ENCODE peak calls at places on chromosomes 5 and 9, in six cellular contexts. O, L, G, W, A and P are unnamed samples.
A peak's percentile ranks its signal among the peaks of the same experiment; 100 is the strongest.

GRCh38 chr9:14870086-14870485 is 40.1 kb downstream of the FREM1 start:
- DNase-seq in L (no peak), W (no peak), O (no peak), A (no peak), G (no peak), P (no peak)

GRCh38 chr9:88534456-88535225 is at the start of gene NXNL2:
- DNase-seq in O (peak; percentile 86), A (peak; percentile 96), L (peak; percentile 76), G (peak; percentile 93), W (peak; percentile 82), P (peak; percentile 91)

GRCh38 chr5:400282-401215 is 42.4 kb upstream of the EXOC3 start:
- DNase-seq in G (no peak), A (peak; percentile 19), W (peak; percentile 82), O (no peak), L (no peak), P (peak; percentile 75)

GRCh38 chr5:151924564-151925395 is at the start of gene GLRA1:
- DNase-seq in G (peak; percentile 74), W (peak; percentile 31), A (peak; percentile 92), L (peak; percentile 83), O (peak; percentile 79), P (peak; percentile 38)

GRCh38 chr5:102388235-102388634 is 92.2 kb upstream of the SLCO4C1 start:
- DNase-seq in A (no peak), O (peak; percentile 56), W (no peak), L (no peak), G (no peak), P (no peak)

GRCh38 chr5:112276996-112277395 is 142.1 kb downstream of the EPB41L4A start:
- DNase-seq in W (no peak), G (peak; percentile 35), A (no peak), O (no peak), L (no peak), P (no peak)

GRCh38 chr9:133519693-133520092 is 5.1 kb downstream of the MYMK start:
- DNase-seq in G (no peak), W (peak; percentile 12), O (no peak), A (no peak), L (no peak), P (no peak)

GRCh38 chr5:96807099-96807654 is 568 bp downstream of the ERAP1 start:
- DNase-seq in W (peak; percentile 53), A (peak; percentile 73), L (peak; percentile 42), G (peak; percentile 62), O (peak; percentile 60), P (peak; percentile 73)

GRCh38 chr9:33623658-33624586 is 99.9 kb downstream of the ANKRD18B start:
- DNase-seq in O (peak; percentile 87), L (peak; percentile 76), A (peak; percentile 84), W (peak; percentile 67), G (peak; percentile 86), P (peak; percentile 74)

GRCh38 chr5:105817906-105818305 is 1852.8 kb downstream of the EFNA5 start:
- DNase-seq in G (no peak), W (no peak), L (no peak), A (no peak), O (no peak), P (peak; percentile 22)

GRCh38 chr9:78533500-78533899 is 236.6 kb downstream of the PSAT1 start:
- DNase-seq in A (no peak), O (no peak), W (peak; percentile 12), G (no peak), L (no peak), P (no peak)

GRCh38 chr5:94241288-94241651 is 377.1 kb downstream of the KIAA0825 start:
- DNase-seq in L (no peak), A (no peak), G (no peak), O (no peak), W (peak; percentile 38), P (no peak)

GRCh38 chr9:116605904-116606341 is 81.2 kb upstream of the TRIM32 start:
- DNase-seq in W (no peak), G (no peak), A (no peak), O (no peak), L (no peak), P (no peak)

GRCh38 chr9:83754383-83754977 is 46.7 kb upstream of the UBQLN1 start:
- DNase-seq in L (no peak), A (no peak), G (no peak), O (no peak), W (no peak), P (no peak)

GRCh38 chr5:75048457-75048953 is 3.9 kb downstream of the GCNT4 start:
- DNase-seq in O (no peak), G (no peak), W (peak; percentile 37), L (no peak), A (no peak), P (peak; percentile 86)

DNA sequence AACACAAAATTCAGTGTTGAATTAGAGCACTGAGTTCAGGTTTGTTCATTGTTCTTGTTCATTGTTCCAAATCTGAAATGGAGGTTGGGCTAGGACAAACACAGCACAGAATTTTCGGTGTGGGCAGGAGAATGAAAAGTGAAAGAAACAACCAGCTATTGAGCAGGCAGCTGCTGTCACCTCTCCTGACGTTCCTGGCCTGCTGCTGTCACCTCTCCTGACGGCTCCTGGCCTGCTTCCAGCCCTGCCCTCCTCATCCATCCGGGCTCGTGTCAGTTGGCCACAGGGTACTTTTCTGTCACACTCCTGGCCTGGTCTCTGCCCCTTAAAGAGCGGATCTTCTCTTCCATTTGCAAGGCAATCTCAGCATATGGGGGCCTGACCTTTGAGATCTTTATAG is 45.2 kb upstream of the CKMT2 start:
- DNase-seq in W (no peak), L (no peak), A (no peak), O (no peak), G (no peak), P (no peak)
- H4K8ac ChIP-seq in W (no peak overlapping the region), L (no peak overlapping the region), A (no peak overlapping the region), O (no peak overlapping the region), G (no peak overlapping the region), P (no peak overlapping the region)

DNA sequence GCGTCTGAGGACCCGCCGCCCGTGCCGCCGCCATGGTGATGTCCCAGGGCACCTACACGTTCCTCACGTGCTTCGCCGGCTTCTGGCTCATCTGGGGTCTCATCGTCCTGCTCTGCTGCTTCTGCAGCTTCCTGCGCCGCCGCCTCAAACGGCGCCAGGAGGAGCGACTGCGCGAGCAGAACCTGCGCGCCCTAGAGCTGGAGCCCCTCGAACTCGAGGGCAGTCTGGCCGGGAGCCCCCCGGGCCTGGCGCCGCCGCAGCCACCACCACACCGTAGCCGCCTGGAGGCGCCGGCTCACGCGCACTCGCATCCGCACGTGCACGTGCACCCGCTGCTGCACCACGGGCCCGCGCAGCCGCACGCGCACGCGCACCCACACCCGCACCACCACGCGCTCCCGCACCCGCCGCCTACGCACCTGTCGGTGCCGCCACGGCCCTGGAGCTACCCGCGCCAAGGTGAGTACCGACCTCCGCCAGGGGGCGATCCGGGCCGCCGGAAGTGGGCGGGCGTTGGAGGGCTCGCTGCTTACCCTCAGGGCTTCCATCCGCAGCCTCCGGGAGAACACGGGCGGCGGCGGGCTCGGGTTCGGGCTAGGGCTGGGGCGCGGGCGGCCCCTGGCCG is 8.5 kb downstream of the PRR7 start:
- DNase-seq in G (peak; percentile 93), L (peak; percentile 87), O (peak; percentile 90), A (peak; percentile 98), W (peak; percentile 57), P (peak; percentile 70)
- H4K8ac ChIP-seq in G (no peak overlapping the region), L (peak overlapping the region; percentile 78), O (no peak overlapping the region), A (peak overlapping the region; percentile 90), W (no peak overlapping the region), P (peak overlapping the region; percentile 35)

GRCh38 chr5:133870661-133871060 is 97.8 kb downstream of the C5orf15 start:
- DNase-seq in O (peak; percentile 41), L (no peak), A (no peak), W (peak; percentile 58), G (no peak), P (peak; percentile 31)
- H4K8ac ChIP-seq in O (no peak overlapping the region), L (no peak overlapping the region), A (no peak overlapping the region), W (no peak overlapping the region), G (no peak overlapping the region), P (no peak overlapping the region)

GRCh38 chr9:129203556-129203909 is 25.5 kb upstream of the IER5L start:
- DNase-seq in L (no peak), O (no peak), G (no peak), A (no peak), W (no peak), P (no peak)
- H4K8ac ChIP-seq in L (no peak overlapping the region), O (no peak overlapping the region), G (no peak overlapping the region), A (peak overlapping the region; percentile 63), W (peak overlapping the region; percentile 95), P (peak overlapping the region; percentile 95)

GRCh38 chr5:10564838-10565784 is 1.2 kb downstream of the ANKRD33B start:
- DNase-seq in L (no peak), A (peak; percentile 69), O (peak; percentile 34), G (no peak), W (no peak), P (peak; percentile 32)

GRCh38 chr5:10562202-10563131 is 1.4 kb upstream of the ANKRD33B start:
- DNase-seq in L (no peak), W (peak; percentile 33), O (no peak), A (peak; percentile 72), G (no peak), P (peak; percentile 33)

GRCh38 chr5:10565785-10566506 is 2.1 kb downstream of the ANKRD33B start:
- DNase-seq in W (no peak), G (no peak), O (no peak), L (no peak), A (no peak), P (no peak)

GRCh38 chr5:10563940-10564837 is at the start of gene ANKRD33B:
- DNase-seq in O (peak; percentile 80), L (peak; percentile 77), G (peak; percentile 83), A (no peak), W (peak; percentile 63), P (peak; percentile 71)

DNA sequence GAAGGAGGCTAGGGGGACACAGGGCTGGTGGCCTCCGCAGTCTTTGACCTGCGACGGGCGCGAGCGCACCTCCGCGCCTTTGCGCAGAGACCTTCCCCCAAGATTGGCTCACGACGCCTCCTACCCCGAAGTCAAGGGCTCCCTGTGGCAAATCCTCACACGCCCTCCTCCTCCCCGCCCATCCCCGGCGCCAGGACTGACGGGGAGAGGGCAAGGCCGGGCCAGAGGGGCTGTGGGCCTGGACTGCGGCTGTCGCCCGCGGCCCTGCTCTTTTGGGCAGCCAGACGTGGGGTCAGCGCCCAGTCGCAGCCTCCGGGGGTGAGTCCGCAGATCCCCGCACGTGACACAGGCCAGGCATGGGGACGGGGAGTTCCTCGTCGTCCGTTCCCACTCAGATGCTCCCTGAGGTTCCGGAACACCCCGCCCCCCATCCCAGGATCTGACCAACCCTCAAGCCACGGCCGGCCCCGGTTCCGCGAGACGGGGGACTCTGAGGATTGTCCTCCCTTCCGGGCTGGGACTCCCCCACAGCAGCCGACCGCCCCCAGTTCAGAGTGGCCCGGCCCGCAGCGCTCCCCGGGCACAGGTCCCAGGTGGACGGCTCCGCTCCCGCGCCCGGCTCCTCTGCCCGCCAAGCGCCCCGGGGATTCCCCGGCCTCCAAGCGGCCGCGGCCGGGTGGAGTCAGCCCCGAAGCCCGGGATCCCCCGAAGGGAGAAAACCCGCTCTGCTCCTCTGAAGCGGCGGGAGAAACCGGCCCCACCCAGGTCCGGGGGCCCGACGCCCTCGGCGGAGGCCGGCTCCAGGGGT is 534 bp upstream of the ANKRD33B start:
- DNase-seq in O (peak; percentile 81), G (peak; percentile 72), W (peak; percentile 45), A (peak; percentile 84), L (peak; percentile 42), P (peak; percentile 64)
- H4K8ac ChIP-seq in O (no peak overlapping the region), G (no peak overlapping the region), W (peak overlapping the region; percentile 65), A (peak overlapping the region; percentile 45), L (no peak overlapping the region), P (peak overlapping the region; percentile 98)

DNA sequence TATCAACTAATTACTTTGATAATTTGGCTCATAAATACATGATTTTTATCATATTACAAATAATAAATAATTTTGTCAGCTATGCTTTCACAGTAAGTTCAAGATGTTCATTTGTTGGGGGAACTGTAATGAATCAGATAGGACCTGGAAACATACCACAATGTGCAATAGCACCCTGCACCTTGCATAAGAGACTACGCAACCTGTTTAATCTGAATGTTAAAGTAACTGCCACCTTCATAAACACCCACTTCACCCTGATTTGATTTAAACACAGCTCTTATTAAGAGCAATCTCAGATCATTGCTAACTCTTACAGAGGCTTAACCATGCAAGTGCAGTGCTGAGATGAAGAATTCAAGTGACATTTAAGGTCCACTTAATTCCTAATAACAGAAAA is 69.1 kb upstream of the GABRA1 start:
- DNase-seq in L (no peak), G (no peak), A (no peak), W (no peak), O (no peak), P (no peak)
- H4K8ac ChIP-seq in L (no peak overlapping the region), G (no peak overlapping the region), A (no peak overlapping the region), W (no peak overlapping the region), O (no peak overlapping the region), P (no peak overlapping the region)